ENCODE peak calls at places on chromosomes 1 and 21, in five cellular contexts. One of them, this sample, is unnamed.

GRCh38 chr1:119841306-119841705 is 30.0 kb upstream of the REG4 start:
- DNase-seq in ovary: no peak
- DNase-seq in Peyer's patch: no peak
- DNase-seq in cardiac muscle cell: peak; percentile 19
- DNase-seq in CD4-positive, alpha-beta memory T cell: no peak
- DNase-seq in this sample: no peak

GRCh38 chr1:65254320-65255087 is 54.8 kb upstream of the DNAJC6 start:
- DNase-seq in ovary: peak; percentile 71
- DNase-seq in Peyer's patch: peak; percentile 92
- DNase-seq in cardiac muscle cell: peak; percentile 59
- DNase-seq in CD4-positive, alpha-beta memory T cell: peak; percentile 81
- DNase-seq in this sample: no peak

GRCh38 chr1:183961132-183961531 is 76.4 kb downstream of the COLGALT2 start:
- DNase-seq in ovary: no peak
- DNase-seq in Peyer's patch: no peak
- DNase-seq in cardiac muscle cell: no peak
- DNase-seq in CD4-positive, alpha-beta memory T cell: no peak
- DNase-seq in this sample: no peak

GRCh38 chr1:171254859-171255258 is 6.6 kb downstream of the FMO1 start:
- DNase-seq in ovary: no peak
- DNase-seq in Peyer's patch: no peak
- DNase-seq in cardiac muscle cell: no peak
- DNase-seq in CD4-positive, alpha-beta memory T cell: no peak
- DNase-seq in this sample: no peak

GRCh38 chr1:56644064-56644940 is 812 bp upstream of the PRKAA2 start:
- DNase-seq in ovary: peak; percentile 18
- DNase-seq in Peyer's patch: no peak
- DNase-seq in cardiac muscle cell: no peak
- DNase-seq in CD4-positive, alpha-beta memory T cell: no peak
- DNase-seq in this sample: no peak

GRCh38 chr1:10498231-10498630 is 23.5 kb downstream of the PEX14 start:
- DNase-seq in ovary: no peak
- DNase-seq in Peyer's patch: no peak
- DNase-seq in cardiac muscle cell: no peak
- DNase-seq in CD4-positive, alpha-beta memory T cell: no peak
- DNase-seq in this sample: no peak

GRCh38 chr1:32014199-32014936 is 700 bp downstream of the KHDRBS1 start:
- DNase-seq in ovary: peak; percentile 58
- DNase-seq in Peyer's patch: peak; percentile 71
- DNase-seq in cardiac muscle cell: peak; percentile 64
- DNase-seq in CD4-positive, alpha-beta memory T cell: peak; percentile 58
- DNase-seq in this sample: peak; percentile 69

GRCh38 chr1:40899230-40899870 is 37.2 kb upstream of the CITED4 start:
- DNase-seq in ovary: no peak
- DNase-seq in Peyer's patch: no peak
- DNase-seq in cardiac muscle cell: no peak
- DNase-seq in CD4-positive, alpha-beta memory T cell: no peak
- DNase-seq in this sample: no peak

GRCh38 chr1:205536759-205537361 is 32.4 kb downstream of the CDK18 start:
- DNase-seq in ovary: peak; percentile 15
- DNase-seq in Peyer's patch: peak; percentile 70
- DNase-seq in cardiac muscle cell: no peak
- DNase-seq in CD4-positive, alpha-beta memory T cell: no peak
- DNase-seq in this sample: no peak

GRCh38 chr1:206905295-206906164 is 8.3 kb downstream of the IL24 start:
- DNase-seq in ovary: no peak
- DNase-seq in Peyer's patch: no peak
- DNase-seq in cardiac muscle cell: peak; percentile 86
- DNase-seq in CD4-positive, alpha-beta memory T cell: no peak
- DNase-seq in this sample: no peak

GRCh38 chr1:119742193-119742592 is 26.5 kb downstream of the HMGCS2 start:
- DNase-seq in ovary: no peak
- DNase-seq in Peyer's patch: no peak
- DNase-seq in cardiac muscle cell: no peak
- DNase-seq in CD4-positive, alpha-beta memory T cell: no peak
- DNase-seq in this sample: no peak

GRCh38 chr21:44349416-44349846 is 4.0 kb upstream of the TRPM2 start:
- DNase-seq in ovary: no peak
- DNase-seq in Peyer's patch: no peak
- DNase-seq in cardiac muscle cell: no peak
- DNase-seq in CD4-positive, alpha-beta memory T cell: no peak
- DNase-seq in this sample: no peak

GRCh38 chr1:11650331-11650991 is 3.8 kb downstream of the FBXO2 start:
- DNase-seq in ovary: no peak
- DNase-seq in Peyer's patch: peak; percentile 93
- DNase-seq in cardiac muscle cell: peak; percentile 81
- DNase-seq in CD4-positive, alpha-beta memory T cell: peak; percentile 83
- DNase-seq in this sample: peak; percentile 75

GRCh38 chr1:11653616-11654570 is at the start of gene FBXO2:
- DNase-seq in ovary: no peak
- DNase-seq in Peyer's patch: peak; percentile 65
- DNase-seq in cardiac muscle cell: peak; percentile 21
- DNase-seq in CD4-positive, alpha-beta memory T cell: no peak
- DNase-seq in this sample: no peak

GRCh38 chr1:11651017-11651416 is 3.2 kb downstream of the FBXO2 start:
- DNase-seq in ovary: no peak
- DNase-seq in Peyer's patch: no peak
- DNase-seq in cardiac muscle cell: no peak
- DNase-seq in CD4-positive, alpha-beta memory T cell: no peak
- DNase-seq in this sample: no peak

GRCh38 chr1:11653101-11653601 is 1.1 kb downstream of the FBXO2 start:
- DNase-seq in ovary: no peak
- DNase-seq in Peyer's patch: peak; percentile 74
- DNase-seq in cardiac muscle cell: no peak
- DNase-seq in CD4-positive, alpha-beta memory T cell: no peak
- DNase-seq in this sample: no peak

DNA sequence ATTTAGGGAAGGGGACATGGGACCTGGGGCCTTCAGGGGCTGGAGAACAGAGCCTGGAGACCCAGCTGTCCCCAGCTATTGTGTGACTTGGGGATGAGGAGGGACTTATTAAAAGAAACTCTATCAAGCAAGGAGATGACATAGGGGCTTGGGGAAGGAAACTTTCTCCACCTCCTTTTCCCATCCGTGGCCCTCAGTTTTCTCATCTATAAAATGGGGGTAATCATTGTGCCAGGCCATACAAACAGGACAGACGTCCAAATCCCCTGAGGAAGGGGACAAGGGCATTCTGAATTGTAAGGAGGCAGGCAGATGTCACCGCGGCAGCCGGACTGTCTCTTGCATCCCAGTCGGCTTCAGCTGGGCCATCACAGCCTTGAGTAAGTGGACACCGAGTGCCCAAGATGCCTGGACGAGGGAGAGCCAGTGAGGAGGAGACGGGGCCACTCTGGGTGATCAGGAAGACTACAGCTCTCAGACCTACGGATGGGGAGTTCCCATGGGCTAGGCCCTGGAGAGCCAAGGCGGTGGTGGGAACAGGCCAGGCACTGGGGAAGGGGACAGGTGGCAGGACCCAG is 1.9 kb downstream of the FBXO2 start:
- DNase-seq in ovary: no peak
- DNase-seq in Peyer's patch: no peak
- DNase-seq in cardiac muscle cell: no peak
- DNase-seq in CD4-positive, alpha-beta memory T cell: no peak
- DNase-seq in this sample: no peak
- H3K27me3 ChIP-seq in ovary: no peaks in the 10 kb centered on the region
- H3K27me3 ChIP-seq in Peyer's patch: peaks cover 8% of the 10 kb centered on the region
- H3K27me3 ChIP-seq in cardiac muscle cell: peaks cover 22% of the 10 kb centered on the region
- H3K27me3 ChIP-seq in CD4-positive, alpha-beta memory T cell: no peaks in the 10 kb centered on the region
- H3K27me3 ChIP-seq in this sample: no peaks in the 10 kb centered on the region

GRCh38 chr1:217088521-217089221 is 365.4 kb upstream of the ESRRG start:
- DNase-seq in ovary: no peak
- DNase-seq in Peyer's patch: no peak
- DNase-seq in cardiac muscle cell: peak; percentile 29
- DNase-seq in CD4-positive, alpha-beta memory T cell: no peak
- DNase-seq in this sample: no peak

GRCh38 chr1:217091601-217092000 is 368.4 kb upstream of the ESRRG start:
- DNase-seq in ovary: no peak
- DNase-seq in Peyer's patch: no peak
- DNase-seq in cardiac muscle cell: no peak
- DNase-seq in CD4-positive, alpha-beta memory T cell: no peak
- DNase-seq in this sample: no peak

GRCh38 chr1:217090073-217090911 is 367.1 kb upstream of the ESRRG start:
- DNase-seq in ovary: no peak
- DNase-seq in Peyer's patch: no peak
- DNase-seq in cardiac muscle cell: peak; percentile 18
- DNase-seq in CD4-positive, alpha-beta memory T cell: no peak
- DNase-seq in this sample: peak; percentile 60

GRCh38 chr1:217089239-217090014 is 366.2 kb upstream of the ESRRG start:
- DNase-seq in ovary: no peak
- DNase-seq in Peyer's patch: peak; percentile 57
- DNase-seq in cardiac muscle cell: peak; percentile 78
- DNase-seq in CD4-positive, alpha-beta memory T cell: no peak
- DNase-seq in this sample: peak; percentile 59

DNA sequence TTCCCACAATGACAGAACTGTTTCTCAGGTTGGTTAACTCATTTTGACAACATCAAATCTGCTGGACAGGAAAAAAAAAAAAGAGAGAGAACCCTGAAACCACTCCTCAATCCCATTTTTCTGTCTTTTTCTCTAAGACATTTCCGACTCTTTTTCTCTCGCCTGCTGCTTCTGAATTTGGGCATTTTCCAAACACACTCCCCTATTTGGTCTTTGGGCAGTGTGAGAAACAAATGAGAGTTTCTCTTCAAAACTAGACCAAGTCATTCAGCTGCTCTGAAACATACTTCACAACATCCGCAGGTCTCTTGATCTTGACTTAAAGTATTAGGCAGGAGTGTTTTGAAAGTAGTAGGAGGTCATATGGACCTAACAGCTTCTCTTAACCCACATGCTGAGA is 364.8 kb upstream of the ESRRG start:
- DNase-seq in ovary: no peak
- DNase-seq in Peyer's patch: no peak
- DNase-seq in cardiac muscle cell: peak; percentile 2
- DNase-seq in CD4-positive, alpha-beta memory T cell: no peak
- DNase-seq in this sample: no peak
- H3K27me3 ChIP-seq in ovary: no peaks in the 10 kb centered on the region
- H3K27me3 ChIP-seq in Peyer's patch: no peaks in the 10 kb centered on the region
- H3K27me3 ChIP-seq in cardiac muscle cell: no peaks in the 10 kb centered on the region
- H3K27me3 ChIP-seq in CD4-positive, alpha-beta memory T cell: no peaks in the 10 kb centered on the region
- H3K27me3 ChIP-seq in this sample: no peaks in the 10 kb centered on the region

DNA sequence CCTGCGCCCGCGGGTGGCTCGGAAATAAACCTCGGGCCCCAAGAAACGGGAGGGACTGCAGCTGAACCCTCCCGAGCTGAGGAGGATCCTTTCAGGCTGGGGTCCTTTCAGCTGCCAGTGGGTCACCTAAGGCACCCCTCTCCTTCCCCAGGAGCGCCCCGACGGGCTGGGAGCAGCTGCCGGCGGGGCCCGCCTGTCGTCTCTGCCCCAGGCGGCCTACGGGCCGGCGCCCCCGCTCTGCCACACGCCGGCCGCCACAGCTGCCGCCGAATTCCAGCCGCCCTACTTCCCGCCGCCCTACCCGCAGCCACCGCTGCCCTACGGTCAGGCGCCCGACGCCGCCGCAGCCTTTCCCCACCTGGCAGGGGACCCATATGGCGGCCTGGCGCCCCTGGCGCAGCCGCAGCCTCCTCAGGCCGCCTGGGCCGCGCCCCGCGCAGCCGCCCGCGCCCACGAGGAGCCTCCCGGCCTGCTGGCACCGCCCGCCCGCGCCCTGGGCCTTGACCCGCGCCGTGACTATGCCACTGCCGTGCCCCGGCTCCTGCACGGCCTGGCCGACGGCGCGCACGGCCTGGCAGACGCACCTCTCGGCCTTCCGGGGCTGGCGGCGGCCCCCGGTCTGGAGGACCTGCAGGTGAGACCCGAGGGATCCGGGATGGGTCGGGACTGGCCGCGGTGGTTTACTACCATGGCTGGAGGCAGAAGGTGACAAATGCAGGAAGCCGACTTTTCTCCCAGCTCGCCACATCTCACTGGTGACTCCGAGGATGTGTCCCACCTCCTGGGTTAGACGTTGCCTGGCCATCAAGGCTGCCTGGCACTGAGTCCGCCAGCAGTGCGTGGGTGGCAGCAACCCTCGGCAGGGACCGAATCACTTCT is 901 bp downstream of the TFAP2E start:
- DNase-seq in ovary: no peak
- DNase-seq in Peyer's patch: no peak
- DNase-seq in cardiac muscle cell: no peak
- DNase-seq in CD4-positive, alpha-beta memory T cell: no peak
- DNase-seq in this sample: no peak
- H3K27me3 ChIP-seq in ovary: no peaks in the 10 kb centered on the region
- H3K27me3 ChIP-seq in Peyer's patch: no peaks in the 10 kb centered on the region
- H3K27me3 ChIP-seq in cardiac muscle cell: peaks cover 99% of the 10 kb centered on the region
- H3K27me3 ChIP-seq in CD4-positive, alpha-beta memory T cell: no peaks in the 10 kb centered on the region
- H3K27me3 ChIP-seq in this sample: peaks cover 16% of the 10 kb centered on the region

GRCh38 chr1:38700077-38700470 is 159.5 kb downstream of the RRAGC start:
- DNase-seq in ovary: no peak
- DNase-seq in Peyer's patch: no peak
- DNase-seq in cardiac muscle cell: no peak
- DNase-seq in CD4-positive, alpha-beta memory T cell: no peak
- DNase-seq in this sample: no peak
- H3K27me3 ChIP-seq in ovary: no peaks in the 10 kb centered on the region
- H3K27me3 ChIP-seq in Peyer's patch: no peaks in the 10 kb centered on the region
- H3K27me3 ChIP-seq in cardiac muscle cell: no peaks in the 10 kb centered on the region
- H3K27me3 ChIP-seq in CD4-positive, alpha-beta memory T cell: no peaks in the 10 kb centered on the region
- H3K27me3 ChIP-seq in this sample: no peaks in the 10 kb centered on the region

GRCh38 chr1:22711071-22711470 is 432 bp downstream of the EPHB2 start:
- DNase-seq in ovary: no peak
- DNase-seq in Peyer's patch: no peak
- DNase-seq in cardiac muscle cell: peak; percentile 13
- DNase-seq in CD4-positive, alpha-beta memory T cell: no peak
- DNase-seq in this sample: no peak

GRCh38 chr1:22709891-22710687 is 550 bp upstream of the EPHB2 start:
- DNase-seq in ovary: peak; percentile 78
- DNase-seq in Peyer's patch: peak; percentile 62
- DNase-seq in cardiac muscle cell: peak; percentile 85
- DNase-seq in CD4-positive, alpha-beta memory T cell: no peak
- DNase-seq in this sample: no peak

GRCh38 chr1:22711591-22712501 is 1.2 kb downstream of the EPHB2 start:
- DNase-seq in ovary: no peak
- DNase-seq in Peyer's patch: no peak
- DNase-seq in cardiac muscle cell: peak; percentile 35
- DNase-seq in CD4-positive, alpha-beta memory T cell: no peak
- DNase-seq in this sample: no peak

GRCh38 chr1:22709227-22709626 is 1.4 kb upstream of the EPHB2 start:
- DNase-seq in ovary: no peak
- DNase-seq in Peyer's patch: no peak
- DNase-seq in cardiac muscle cell: no peak
- DNase-seq in CD4-positive, alpha-beta memory T cell: no peak
- DNase-seq in this sample: no peak

GRCh38 chr1:22710688-22711024 is at the start of gene EPHB2:
- DNase-seq in ovary: peak; percentile 61
- DNase-seq in Peyer's patch: peak; percentile 61
- DNase-seq in cardiac muscle cell: no peak
- DNase-seq in CD4-positive, alpha-beta memory T cell: no peak
- DNase-seq in this sample: no peak
- H3K27me3 ChIP-seq in ovary: no peaks in the 10 kb centered on the region
- H3K27me3 ChIP-seq in Peyer's patch: no peaks in the 10 kb centered on the region
- H3K27me3 ChIP-seq in cardiac muscle cell: no peaks in the 10 kb centered on the region
- H3K27me3 ChIP-seq in CD4-positive, alpha-beta memory T cell: peaks cover 21% of the 10 kb centered on the region
- H3K27me3 ChIP-seq in this sample: no peaks in the 10 kb centered on the region

DNA sequence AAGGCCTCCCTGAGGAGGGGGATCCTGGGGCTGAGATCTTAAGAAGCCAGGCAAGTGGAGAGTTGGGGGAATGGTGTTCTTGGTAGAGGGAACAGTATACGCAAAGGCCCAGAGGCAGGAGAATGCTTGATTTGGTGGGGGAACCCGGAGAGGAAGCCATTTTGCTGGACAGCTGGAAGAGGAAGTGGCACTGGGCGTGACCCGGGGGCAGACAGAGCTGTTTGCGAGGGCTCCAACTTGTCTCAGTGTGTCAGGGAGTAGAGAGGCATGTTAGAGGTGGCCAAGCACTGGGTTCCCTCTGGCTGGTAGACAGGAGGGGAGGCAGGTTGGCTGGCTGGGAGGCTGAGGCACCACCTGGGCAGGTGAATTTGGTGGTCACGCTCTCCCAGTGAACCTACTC is 96.3 kb upstream of the ACTL8 start:
- DNase-seq in ovary: no peak
- DNase-seq in Peyer's patch: no peak
- DNase-seq in cardiac muscle cell: no peak
- DNase-seq in CD4-positive, alpha-beta memory T cell: no peak
- DNase-seq in this sample: no peak
- H3K27me3 ChIP-seq in ovary: no peaks in the 10 kb centered on the region
- H3K27me3 ChIP-seq in Peyer's patch: no peaks in the 10 kb centered on the region
- H3K27me3 ChIP-seq in cardiac muscle cell: no peaks in the 10 kb centered on the region
- H3K27me3 ChIP-seq in CD4-positive, alpha-beta memory T cell: no peaks in the 10 kb centered on the region
- H3K27me3 ChIP-seq in this sample: no peaks in the 10 kb centered on the region